ENCODE peak calls at places on chromosomes 16 and 17, in seven cellular contexts. P, T, X, E, R, A and G are unnamed samples.

GRCh38 chr16:89378947-89379771 is 111.2 kb downstream of the ANKRD11 start:
- DNase-seq in T (peak), R (no peak), A (no peak), P (no peak), X (no peak), E (no peak), G (peak)

GRCh38 chr17:50766222-50767023 is 895 bp downstream of the ANKRD40CL start:
- DNase-seq in A (no peak), T (no peak), X (no peak), P (no peak), R (no peak), E (no peak), G (no peak)

GRCh38 chr16:84689126-84689525 is 10.7 kb upstream of the USP10 start:
- DNase-seq in X (no peak), A (peak), R (peak), T (no peak), P (peak), E (no peak), G (no peak)

GRCh38 chr16:21023509-21024202 is 123.1 kb downstream of the LYRM1 start:
- DNase-seq in P (no peak), A (no peak), X (no peak), E (no peak), R (peak), T (no peak), G (no peak)

GRCh38 chr16:65083181-65083845 is 38.5 kb downstream of the CDH11 start:
- DNase-seq in P (no peak), E (no peak), R (peak), T (no peak), X (no peak), A (no peak), G (no peak)

GRCh38 chr17:1087381-1088241 is 90.7 kb downstream of the TIMM22 start:
- DNase-seq in X (peak), P (peak), R (no peak), A (no peak), E (no peak), T (no peak), G (peak)

GRCh38 chr17:67285360-67285759 is 40.4 kb upstream of the HELZ start:
- DNase-seq in P (no peak), E (no peak), X (no peak), T (no peak), R (no peak), A (no peak), G (no peak)

GRCh38 chr17:28738680-28739384 is 5.0 kb upstream of the TRAF4 start:
- DNase-seq in A (no peak), R (no peak), X (no peak), T (no peak), P (no peak), E (no peak), G (no peak)

GRCh38 chr17:72657467-72658317 is 434.8 kb downstream of the SLC39A11 start:
- DNase-seq in P (peak), A (no peak), X (no peak), T (peak), E (no peak), R (peak), G (no peak)

GRCh38 chr17:31931781-31932180 is 5.0 kb upstream of the SUZ12 start:
- DNase-seq in R (no peak), E (no peak), A (no peak), X (no peak), T (no peak), P (no peak), G (no peak)

GRCh38 chr16:47787695-47788094 is 326.6 kb downstream of the PHKB start:
- DNase-seq in R (peak), T (peak), X (peak), A (no peak), P (no peak), E (no peak), G (no peak)

GRCh38 chr16:5187402-5187952 is 89.9 kb upstream of the EEF2KMT start:
- DNase-seq in P (no peak), A (no peak), E (no peak), T (no peak), R (no peak), X (no peak), G (no peak)

GRCh38 chr17:67421869-67422273 is 44.8 kb downstream of the PITPNC1 start:
- DNase-seq in P (peak), T (peak), X (no peak), A (peak), E (no peak), R (peak), G (no peak)

GRCh38 chr16:23572394-23572793 is 14.9 kb downstream of the UBFD1 start:
- DNase-seq in A (no peak), R (no peak), X (no peak), P (no peak), E (no peak), T (no peak), G (no peak)

GRCh38 chr16:88383401-88384221 is 852 bp downstream of the ZNF469 start:
- DNase-seq in T (peak), A (no peak), R (peak), E (no peak), P (peak), X (no peak), G (no peak)

GRCh38 chr16:50991436-50991835 is 159.6 kb downstream of the SALL1 start:
- DNase-seq in X (no peak), P (no peak), E (no peak), A (no peak), R (no peak), T (no peak), G (no peak)

GRCh38 chr17:57604771-57605733 is 140.0 kb downstream of the CCDC182 start:
- DNase-seq in A (peak), E (no peak), R (peak), T (no peak), P (peak), X (no peak), G (peak)

GRCh38 chr17:1643999-1644492 is 1.5 kb downstream of the SCARF1 start:
- DNase-seq in E (no peak), P (no peak), T (peak), R (peak), A (no peak), X (no peak), G (no peak)

GRCh38 chr17:17236295-17237025 is 508 bp downstream of the FLCN start:
- DNase-seq in E (no peak), A (no peak), X (no peak), R (peak), P (peak), T (peak), G (peak)

GRCh38 chr16:22291860-22292692 is 5.1 kb upstream of the POLR3E start:
- DNase-seq in X (no peak), E (no peak), T (no peak), A (peak), P (no peak), R (peak), G (no peak)

GRCh38 chr17:73172252-73172651 is 7.4 kb downstream of the SSTR2 start:
- DNase-seq in R (no peak), P (no peak), A (no peak), E (no peak), T (no peak), X (no peak), G (no peak)

GRCh38 chr17:72301887-72302286 is 181.1 kb downstream of the SOX9 start:
- DNase-seq in A (no peak), X (no peak), P (no peak), R (no peak), E (no peak), T (no peak), G (no peak)

GRCh38 chr16:20883554-20884239 is 16.5 kb downstream of the DCUN1D3 start:
- DNase-seq in R (no peak), X (no peak), T (no peak), P (no peak), A (no peak), E (no peak), G (no peak)

GRCh38 chr17:45848868-45849535 is 4.3 kb downstream of the SPPL2C start:
- DNase-seq in R (no peak), X (no peak), E (peak), A (no peak), P (no peak), T (no peak), G (no peak)

GRCh38 chr17:39174907-39175694 is 9.1 kb upstream of the ARL5C start:
- DNase-seq in T (peak), P (peak), A (no peak), R (peak), E (peak), X (peak), G (peak)

GRCh38 chr17:55622547-55622946 is 100.1 kb downstream of the TMEM100 start:
- DNase-seq in A (no peak), X (no peak), E (no peak), R (no peak), T (no peak), P (no peak), G (no peak)

GRCh38 chr16:20385844-20386832 is 18.4 kb downstream of the PDILT start:
- DNase-seq in E (peak), A (peak), P (peak), T (peak), R (peak), X (peak), G (no peak)

GRCh38 chr17:17126131-17127110 is 79.7 kb downstream of the PLD6 start:
- DNase-seq in R (no peak), X (no peak), A (no peak), T (no peak), P (no peak), E (no peak), G (no peak)

GRCh38 chr16:52584354-52584840 is 37.5 kb upstream of the TOX3 start:
- DNase-seq in P (no peak), X (no peak), R (no peak), E (no peak), T (no peak), A (no peak), G (no peak)